ENCODE peak calls at places on chromosomes 16 and 17, in six cellular contexts. D is MG63; L is body of pancreas; M is cardiac muscle cell; K is right cardiac atrium; S is effector memory CD4-positive, alpha-beta T cell. U is an unnamed sample.
A peak's percentile ranks its signal among the peaks of the same experiment; 100 is the strongest.

GRCh38 chr17:68544521-68544920 is 32.3 kb downstream of the PRKAR1A start:
- DNase-seq in D (no peak), L (no peak), M (no peak), K (no peak), S (no peak), U (no peak)

GRCh38 chr17:4175921-4176802 is 33.2 kb downstream of the CYB5D2 start:
- DNase-seq in D (no peak), L (no peak), M (no peak), K (no peak), S (peak; percentile 8), U (peak; percentile 22)

GRCh38 chr17:19365499-19365817 is 2.9 kb upstream of the B9D1 start:
- DNase-seq in D (no peak), L (no peak), M (no peak), K (no peak), S (no peak), U (no peak)

GRCh38 chr16:73955255-73955654 is 341.4 kb upstream of the PSMD7 start:
- DNase-seq in D (no peak), L (no peak), M (no peak), K (no peak), S (no peak), U (no peak)

GRCh38 chr16:27838536-27839175 is 224.9 kb downstream of the GSG1L start:
- DNase-seq in D (no peak), L (no peak), M (no peak), K (no peak), S (no peak), U (no peak)

GRCh38 chr17:80117491-80118401 is 16.4 kb downstream of the GAA start:
- DNase-seq in D (no peak), L (no peak), M (no peak), K (no peak), S (no peak), U (no peak)

GRCh38 chr17:39640493-39641118 is 3.7 kb downstream of the STARD3 start:
- DNase-seq in D (no peak), L (no peak), M (no peak), K (no peak), S (no peak), U (no peak)

GRCh38 chr16:87404764-87405625 is 12.9 kb downstream of the MAP1LC3B start:
- DNase-seq in D (no peak), L (no peak), M (no peak), K (no peak), S (no peak), U (no peak)

GRCh38 chr16:84307209-84307954 is 12.7 kb downstream of the WFDC1 start:
- DNase-seq in D (no peak), L (no peak), M (no peak), K (no peak), S (no peak), U (no peak)

GRCh38 chr17:2982854-2983636 is 80.4 kb downstream of the OR1D5 start:
- DNase-seq in D (peak; percentile 92), L (peak; percentile 64), M (peak; percentile 95), K (peak; percentile 86), S (no peak), U (no peak)

GRCh38 chr17:9032151-9032550 is 10.8 kb downstream of the NTN1 start:
- DNase-seq in D (no peak), L (no peak), M (no peak), K (no peak), S (no peak), U (no peak)

GRCh38 chr17:49968380-49969133 is 433 bp upstream of the DLX4 start:
- DNase-seq in D (peak; percentile 95), L (peak; percentile 59), M (peak; percentile 79), K (peak; percentile 69), S (peak; percentile 49), U (peak; percentile 37)

GRCh38 chr17:66275651-66276050 is 26.8 kb upstream of the PRKCA start:
- DNase-seq in D (peak; percentile 98), L (peak; percentile 44), M (peak; percentile 78), K (peak; percentile 22), S (no peak), U (peak; percentile 41)

GRCh38 chr16:11852092-11852809 is 909 bp upstream of the RSL1D1 start:
- DNase-seq in D (peak; percentile 45), L (no peak), M (peak; percentile 43), K (no peak), S (no peak), U (no peak)

GRCh38 chr17:66493283-66494019 is 191.0 kb downstream of the PRKCA start:
- DNase-seq in D (peak; percentile 37), L (no peak), M (peak; percentile 83), K (no peak), S (no peak), U (no peak)

GRCh38 chr16:49825006-49825405 is 30.9 kb downstream of the ZNF423 start:
- DNase-seq in D (no peak), L (no peak), M (no peak), K (no peak), S (no peak), U (no peak)

GRCh38 chr16:53090591-53091507 is 36.1 kb downstream of the CHD9 start:
- DNase-seq in D (peak; percentile 100), L (peak; percentile 79), M (peak; percentile 100), K (peak; percentile 95), S (no peak), U (no peak)
- H3K4me3 ChIP-seq in D (no peak overlapping the region), L (no peak overlapping the region), M (no peak overlapping the region), K (no peak overlapping the region), S (no peak overlapping the region), U (no peak overlapping the region)

GRCh38 chr16:26161461-26162180 is 469.9 kb downstream of the HS3ST4 start:
- DNase-seq in D (no peak), L (no peak), M (no peak), K (no peak), S (no peak), U (no peak)
- H3K9me3 ChIP-seq in D (no peaks in the 10 kb centered on the region), L (no peaks in the 10 kb centered on the region), M (no peaks in the 10 kb centered on the region), K (no peaks in the 10 kb centered on the region), S (no peaks in the 10 kb centered on the region), U (no peaks in the 10 kb centered on the region)

DNA sequence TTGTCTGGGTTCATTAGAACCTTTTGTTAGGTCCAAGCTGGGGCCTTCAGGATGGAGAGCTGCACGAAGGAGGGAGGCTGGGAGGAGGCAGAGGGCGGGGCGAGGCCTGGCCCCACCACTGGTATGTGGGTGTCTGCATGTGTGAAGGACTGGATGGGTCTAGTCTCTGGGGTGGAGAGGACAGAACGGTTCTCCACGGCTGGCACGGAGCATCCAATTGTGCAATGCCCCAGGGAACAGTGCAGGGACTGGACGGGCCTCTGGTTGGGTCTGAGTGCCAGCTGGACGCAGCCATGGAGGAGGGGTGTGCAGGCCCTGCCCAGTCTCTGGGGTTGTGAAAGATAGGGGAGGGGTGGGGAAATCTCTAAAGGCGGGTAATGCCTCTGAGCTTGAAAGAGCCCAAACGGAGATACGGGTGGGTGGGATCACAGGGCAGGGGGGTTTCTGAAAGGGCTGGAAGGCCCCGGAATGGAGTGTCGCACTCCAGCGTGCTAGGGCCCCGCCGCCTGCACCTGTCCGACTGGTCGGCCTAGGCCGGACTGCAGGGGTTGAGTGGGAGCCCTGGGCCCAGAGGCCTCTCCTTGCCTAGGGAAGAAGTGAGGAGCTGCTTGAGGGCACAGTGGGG is 1.6 kb downstream of the PPL start:
- DNase-seq in D (peak; percentile 76), L (peak; percentile 83), M (peak; percentile 94), K (peak; percentile 93), S (no peak), U (no peak)
- H3K4me3 ChIP-seq in D (no peak overlapping the region), L (no peak overlapping the region), M (no peak overlapping the region), K (no peak overlapping the region), S (no peak overlapping the region), U (no peak overlapping the region)

DNA sequence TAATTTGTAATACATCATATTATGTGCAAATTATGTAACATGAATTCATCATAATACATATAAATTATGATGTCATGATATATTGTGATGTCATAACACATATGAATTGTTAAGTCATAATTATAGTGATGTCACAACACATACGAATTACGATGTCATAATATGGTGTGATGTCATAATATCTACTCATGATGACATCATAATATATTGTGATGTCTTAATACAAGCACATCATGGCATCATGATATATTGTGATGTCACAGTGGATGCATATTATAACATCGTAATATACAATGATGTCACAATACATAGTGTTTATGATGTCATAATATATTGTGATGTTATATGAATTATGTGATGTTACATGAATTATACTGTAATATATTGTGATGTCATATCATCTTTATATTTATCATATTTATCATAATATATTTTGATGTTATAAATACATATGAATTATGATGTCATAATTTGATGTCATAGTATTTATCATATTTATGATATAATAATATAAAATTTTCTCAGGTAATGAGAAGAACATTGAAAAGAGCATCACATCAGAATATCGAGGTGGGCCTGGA is 1793.0 kb downstream of the TP53TG3F start:
- DNase-seq in D (no peak), L (no peak), M (peak; percentile 0), K (no peak), S (no peak), U (no peak)
- H3K9me3 ChIP-seq in D (no peaks in the 10 kb centered on the region), L (no peaks in the 10 kb centered on the region), M (peaks cover 6% of the 10 kb centered on the region), K (no peaks in the 10 kb centered on the region), S (no peaks in the 10 kb centered on the region), U (peaks cover 2% of the 10 kb centered on the region)

DNA sequence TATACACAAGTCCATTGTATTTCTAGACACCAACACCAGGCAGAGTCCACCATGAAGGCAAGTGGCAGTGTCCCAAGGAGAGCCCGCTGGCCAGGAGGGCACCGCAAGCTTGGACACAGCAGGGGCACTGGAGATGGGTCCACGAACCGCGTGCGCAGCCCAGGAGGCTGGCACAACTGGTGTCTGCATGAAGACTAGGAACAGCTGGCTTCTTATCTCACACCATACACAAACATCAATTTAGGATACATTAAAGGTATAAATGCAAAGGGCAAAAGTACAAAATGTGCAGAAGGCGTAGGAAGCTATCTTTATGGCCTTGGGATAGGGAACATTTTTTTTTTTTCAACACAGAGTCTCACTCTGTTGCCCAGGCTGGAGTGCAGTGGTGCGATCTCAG is 52.4 kb downstream of the ANKRD11 start:
- DNase-seq in D (no peak), L (no peak), M (no peak), K (no peak), S (no peak), U (peak; percentile 94)
- H3K4me3 ChIP-seq in D (no peak overlapping the region), L (no peak overlapping the region), M (no peak overlapping the region), K (no peak overlapping the region), S (no peak overlapping the region), U (no peak overlapping the region)

DNA sequence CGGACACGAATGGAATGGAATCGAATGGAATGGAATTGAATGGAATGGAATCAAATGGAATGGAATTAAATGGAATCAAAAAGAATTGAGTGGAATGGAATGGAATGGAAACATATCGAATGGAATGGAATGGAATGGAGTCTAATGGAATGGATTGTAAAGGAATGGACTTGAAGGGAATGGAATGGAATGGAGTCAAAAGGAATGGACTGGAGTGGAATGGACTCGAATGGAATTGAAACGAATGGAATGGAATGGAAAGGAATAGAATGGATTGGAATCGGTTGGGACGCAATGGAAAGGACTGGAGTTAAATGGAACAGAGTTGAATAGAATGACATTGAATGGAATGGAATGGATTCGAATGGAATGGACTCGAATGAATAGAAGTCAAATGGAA is 486.9 kb upstream of the WSB1 start:
- DNase-seq in D (no peak), L (no peak), M (no peak), K (no peak), S (no peak), U (no peak)
- H3K9me3 ChIP-seq in D (peaks cover 46% of the 10 kb centered on the region), L (peaks cover 37% of the 10 kb centered on the region), M (peaks cover 5% of the 10 kb centered on the region), K (no peaks in the 10 kb centered on the region), S (peaks cover 5% of the 10 kb centered on the region), U (peaks cover 8% of the 10 kb centered on the region)

GRCh38 chr17:48754500-48755261 is 26.1 kb upstream of the HOXB13 start:
- DNase-seq in D (no peak), L (no peak), M (no peak), K (no peak), S (no peak), U (no peak)
- H3K4me3 ChIP-seq in D (no peak overlapping the region), L (no peak overlapping the region), M (no peak overlapping the region), K (no peak overlapping the region), S (no peak overlapping the region), U (no peak overlapping the region)

GRCh38 chr17:53012364-53012763 is 810.4 kb upstream of the KIF2B start:
- DNase-seq in D (no peak), L (no peak), M (no peak), K (no peak), S (no peak), U (no peak)
- H3K9me3 ChIP-seq in D (no peaks in the 10 kb centered on the region), L (no peaks in the 10 kb centered on the region), M (no peaks in the 10 kb centered on the region), K (no peaks in the 10 kb centered on the region), S (no peaks in the 10 kb centered on the region), U (no peaks in the 10 kb centered on the region)